ENCODE peak calls at places on chromosome 6, in seven cellular contexts. T is tibial artery, S is psoas muscle, P is sigmoid colon, Q is PC-3, L is IMR-90, K is A549. O is an unnamed sample.

GRCh38 chr6:160634706-160635105 is 29.4 kb downstream of the LPA start:
- DNase-seq in T (no peak), S (no peak), P (no peak), Q (no peak), L (no peak), K (no peak), O (no peak)

GRCh38 chr6:107246972-107247615 is 131.8 kb upstream of the BEND3 start:
- DNase-seq in T (no peak), S (no peak), P (no peak), Q (no peak), L (no peak), K (no peak), O (no peak)

GRCh38 chr6:137373296-137373695 is 120.9 kb downstream of the OLIG3 start:
- DNase-seq in T (no peak), S (no peak), P (no peak), Q (peak; percentile 43), L (no peak), K (no peak), O (no peak)

GRCh38 chr6:75438186-75438880 is 55.3 kb downstream of the FILIP1 start:
- DNase-seq in T (no peak), S (no peak), P (no peak), Q (no peak), L (peak; percentile 41), K (no peak), O (no peak)

GRCh38 chr6:157716553-157716952 is 106.5 kb upstream of the SNX9 start:
- DNase-seq in T (no peak), S (no peak), P (no peak), Q (no peak), L (no peak), K (no peak), O (no peak)

GRCh38 chr6:29737707-29738630 is 14.7 kb downstream of the HLA-F start:
- DNase-seq in T (no peak), S (peak; percentile 53), P (peak; percentile 84), Q (peak; percentile 82), L (peak; percentile 66), K (no peak), O (no peak)

GRCh38 chr6:4884646-4885427 is 108.6 kb downstream of the CDYL start:
- DNase-seq in T (no peak), S (no peak), P (no peak), Q (no peak), L (no peak), K (no peak), O (no peak)

GRCh38 chr6:63307581-63308246 is 12.1 kb downstream of the LGSN start:
- DNase-seq in T (no peak), S (no peak), P (no peak), Q (peak; percentile 72), L (peak; percentile 64), K (peak; percentile 39), O (no peak)

GRCh38 chr6:1686117-1687098 is 76.7 kb downstream of the FOXC1 start:
- DNase-seq in T (no peak), S (peak; percentile 23), P (no peak), Q (peak; percentile 94), L (peak; percentile 96), K (no peak), O (peak; percentile 83)

GRCh38 chr6:6315660-6316059 is 4.8 kb downstream of the F13A1 start:
- DNase-seq in T (no peak), S (no peak), P (no peak), Q (peak; percentile 65), L (peak; percentile 11), K (peak; percentile 6), O (no peak)

GRCh38 chr6:71289039-71289801 is 609 bp downstream of the OGFRL1 start:
- DNase-seq in T (no peak), S (peak; percentile 28), P (peak; percentile 65), Q (peak; percentile 10), L (no peak), K (no peak), O (no peak)

GRCh38 chr6:137240168-137240567 is 21.0 kb upstream of the IFNGR1 start:
- DNase-seq in T (peak; percentile 81), S (peak; percentile 64), P (peak; percentile 85), Q (no peak), L (peak; percentile 83), K (no peak), O (peak; percentile 64)

GRCh38 chr6:159456349-159456748 is 236.7 kb downstream of the SOD2 start:
- DNase-seq in T (no peak), S (no peak), P (no peak), Q (no peak), L (no peak), K (no peak), O (no peak)

GRCh38 chr6:162709431-162709830 is 18.1 kb downstream of the PRKN start:
- DNase-seq in T (no peak), S (no peak), P (no peak), Q (no peak), L (no peak), K (no peak), O (no peak)

GRCh38 chr6:71887006-71887743 is 825 bp downstream of the RIMS1 start:
- DNase-seq in T (no peak), S (no peak), P (peak; percentile 58), Q (no peak), L (no peak), K (no peak), O (no peak)

GRCh38 chr6:157770946-157771345 is 52.1 kb upstream of the SNX9 start:
- DNase-seq in T (no peak), S (no peak), P (no peak), Q (peak; percentile 90), L (peak; percentile 83), K (no peak), O (no peak)

GRCh38 chr6:16238057-16238657 is at the start of gene GMPR:
- DNase-seq in T (peak; percentile 95), S (peak; percentile 86), P (peak; percentile 90), Q (peak; percentile 59), L (peak; percentile 39), K (no peak), O (no peak)

GRCh38 chr6:37680668-37681067 is 17.0 kb downstream of the MDGA1 start:
- DNase-seq in T (peak; percentile 71), S (peak; percentile 46), P (no peak), Q (no peak), L (no peak), K (no peak), O (peak; percentile 38)

GRCh38 chr6:105991561-105992314 is 94.4 kb upstream of the PRDM1 start:
- DNase-seq in T (no peak), S (no peak), P (peak; percentile 57), Q (peak; percentile 22), L (no peak), K (peak; percentile 18), O (no peak)

GRCh38 chr6:105474234-105474633 is 71.4 kb upstream of the PREP start:
- DNase-seq in T (no peak), S (no peak), P (no peak), Q (no peak), L (no peak), K (no peak), O (no peak)

GRCh38 chr6:21831531-21832291 is 238.2 kb downstream of the SOX4 start:
- DNase-seq in T (no peak), S (no peak), P (no peak), Q (no peak), L (peak; percentile 55), K (no peak), O (no peak)

GRCh38 chr6:71300561-71301168 is 12.1 kb downstream of the OGFRL1 start:
- DNase-seq in T (no peak), S (no peak), P (no peak), Q (no peak), L (no peak), K (no peak), O (no peak)

GRCh38 chr6:30801950-30802349 is 57.6 kb upstream of the IER3 start:
- DNase-seq in T (no peak), S (no peak), P (no peak), Q (no peak), L (no peak), K (no peak), O (no peak)

GRCh38 chr6:132763269-132763668 is 5.6 kb upstream of the VNN2 start:
- DNase-seq in T (no peak), S (no peak), P (no peak), Q (no peak), L (no peak), K (no peak), O (no peak)

GRCh38 chr6:28606424-28607391 is 81.0 kb downstream of the GPX5 start:
- DNase-seq in T (no peak), S (no peak), P (no peak), Q (peak; percentile 59), L (peak; percentile 72), K (peak; percentile 83), O (no peak)

GRCh38 chr6:2896741-2897140 is 6.4 kb downstream of the SERPINB9 start:
- DNase-seq in T (no peak), S (no peak), P (no peak), Q (no peak), L (no peak), K (no peak), O (no peak)

GRCh38 chr6:166490671-166491500 is 95.6 kb downstream of the RAMACL start:
- DNase-seq in T (peak; percentile 29), S (no peak), P (peak; percentile 53), Q (no peak), L (peak; percentile 86), K (no peak), O (no peak)

GRCh38 chr6:111841822-111842221 is 31.4 kb downstream of the FYN start:
- DNase-seq in T (no peak), S (no peak), P (no peak), Q (no peak), L (peak; percentile 76), K (no peak), O (no peak)
- H3K27ac ChIP-seq in T (no peak overlapping the region), S (no peak overlapping the region), P (no peak overlapping the region), Q (no peak overlapping the region), L (peak overlapping the region; percentile 63), K (no peak overlapping the region), O (no peak overlapping the region)

GRCh38 chr6:45420083-45420908 is 42.6 kb upstream of the SUPT3H start:
- DNase-seq in T (no peak), S (no peak), P (peak; percentile 62), Q (peak; percentile 58), L (peak; percentile 64), K (no peak), O (no peak)
- H3K27ac ChIP-seq in T (no peak overlapping the region), S (no peak overlapping the region), P (no peak overlapping the region), Q (peak overlapping the region; percentile 73), L (no peak overlapping the region), K (peak overlapping the region; percentile 54), O (peak overlapping the region; percentile 63)

DNA sequence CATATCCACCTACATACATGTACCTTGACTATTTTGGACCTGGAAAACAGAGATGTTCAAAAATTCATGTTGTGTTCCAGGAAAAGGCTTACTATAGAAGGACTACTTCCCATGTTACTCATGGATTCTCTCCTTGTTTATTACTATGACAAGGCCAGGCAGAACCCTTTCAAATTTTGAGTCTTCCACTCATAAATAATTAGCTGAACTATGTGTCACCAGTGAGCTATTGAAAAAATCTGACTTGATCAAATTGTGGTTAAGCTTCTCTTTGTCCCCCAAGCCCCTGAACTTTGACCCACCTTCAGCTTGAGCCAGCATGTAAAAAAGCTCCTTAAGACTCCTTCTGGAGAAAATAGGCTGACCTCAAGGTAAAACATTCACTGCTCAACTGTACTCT is 1142.8 kb upstream of the EYS start:
- DNase-seq in T (no peak), S (no peak), P (no peak), Q (peak; percentile 71), L (no peak), K (no peak), O (no peak)
- H3K27ac ChIP-seq in T (no peak overlapping the region), S (no peak overlapping the region), P (no peak overlapping the region), Q (peak overlapping the region; percentile 8), L (no peak overlapping the region), K (no peak overlapping the region), O (no peak overlapping the region)

DNA sequence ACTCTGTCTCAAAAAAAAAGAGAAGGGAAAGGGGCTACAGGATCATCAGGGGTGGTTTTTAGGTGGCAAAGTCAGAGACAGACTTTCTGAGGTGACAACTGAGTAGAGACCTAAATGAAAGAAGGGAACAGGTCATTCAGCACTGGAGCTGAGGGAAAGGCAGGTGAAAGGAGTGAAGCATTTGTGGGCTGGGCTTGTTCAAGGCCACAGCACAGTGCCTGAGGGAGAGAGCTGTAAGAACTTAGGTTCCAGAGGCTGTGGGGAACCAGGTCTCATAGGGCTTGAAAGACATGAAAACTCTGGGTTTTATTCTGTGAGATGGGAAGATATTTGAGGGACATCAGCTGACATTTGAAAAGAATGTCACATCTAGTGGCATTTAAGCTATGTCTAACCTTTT is 20.8 kb downstream of the KATNA1 start:
- DNase-seq in T (no peak), S (no peak), P (no peak), Q (no peak), L (no peak), K (no peak), O (no peak)
- H3K27ac ChIP-seq in T (no peak overlapping the region), S (no peak overlapping the region), P (no peak overlapping the region), Q (no peak overlapping the region), L (no peak overlapping the region), K (no peak overlapping the region), O (no peak overlapping the region)